ENCODE peak calls at places on chromosomes 3 and 15, in four cellular contexts. Y is psoas muscle; P is Panc1; J is CD8-positive, alpha-beta T cell. G is an unnamed sample. For H3K9me3, the result is how much of the 10 kb centered on the place peaks cover.

GRCh38 chr3:170320471-170321121 is 36.9 kb upstream of the SKIL start:
- DNase-seq in Y (no peak), P (no peak), J (no peak), G (no peak)

GRCh38 chr15:98658831-98659699 is 10.7 kb downstream of the IGF1R start:
- DNase-seq in Y (no peak), P (peak), J (no peak), G (no peak)

GRCh38 chr3:108022316-108023150 is 68.3 kb downstream of the CD47 start:
- DNase-seq in Y (no peak), P (no peak), J (no peak), G (no peak)

GRCh38 chr3:37993067-37993809 is 2.7 kb downstream of the VILL start:
- DNase-seq in Y (no peak), P (no peak), J (no peak), G (no peak)

GRCh38 chr3:126036056-126036549 is 47.8 kb downstream of the SLC41A3 start:
- DNase-seq in Y (no peak), P (no peak), J (peak), G (no peak)

GRCh38 chr3:104604326-104605010 is 762.2 kb upstream of the ALCAM start:
- DNase-seq in Y (no peak), P (no peak), J (no peak), G (no peak)

GRCh38 chr3:193544289-193544688 is 10.4 kb downstream of the ATP13A4 start:
- DNase-seq in Y (no peak), P (no peak), J (no peak), G (no peak)

GRCh38 chr3:104596551-104596950 is 770.2 kb upstream of the ALCAM start:
- DNase-seq in Y (no peak), P (peak), J (no peak), G (no peak)

GRCh38 chr3:98501270-98501669 is 3.8 kb downstream of the OR5K2 start:
- DNase-seq in Y (no peak), P (no peak), J (no peak), G (no peak)

GRCh38 chr15:41820791-41821423 is 7.0 kb upstream of the JMJD7 start:
- DNase-seq in Y (no peak), P (no peak), J (no peak), G (no peak)

GRCh38 chr3:159762981-159763465 is 225.6 kb upstream of the IL12A start:
- DNase-seq in Y (peak), P (no peak), J (no peak), G (peak)

GRCh38 chr15:95485367-95485766 is 845.1 kb upstream of the NR2F2 start:
- DNase-seq in Y (no peak), P (no peak), J (no peak), G (no peak)

GRCh38 chr3:66582721-66583141 is 81.9 kb upstream of the LRIG1 start:
- DNase-seq in Y (peak), P (no peak), J (peak), G (no peak)

GRCh38 chr3:124315215-124316033 is 323.5 kb upstream of the ROPN1 start:
- DNase-seq in Y (no peak), P (no peak), J (no peak), G (peak)

GRCh38 chr3:9878700-9879099 is 1.4 kb downstream of the CIDEC start:
- DNase-seq in Y (no peak), P (no peak), J (no peak), G (no peak)

GRCh38 chr15:62787401-62787800 is 255.1 kb upstream of the TPM1 start:
- DNase-seq in Y (no peak), P (no peak), J (no peak), G (no peak)
- H3K27ac ChIP-seq in Y (no peak), P (no peak), J (no peak), G (no peak)

GRCh38 chr3:149968216-149968615 is 2.5 kb downstream of the PFN2 start:
- DNase-seq in Y (no peak), P (no peak), J (no peak), G (no peak)

GRCh38 chr3:149971403-149972075 is 844 bp upstream of the PFN2 start:
- DNase-seq in Y (peak), P (no peak), J (peak), G (peak)

GRCh38 chr3:149969110-149969944 is 1.4 kb downstream of the PFN2 start:
- DNase-seq in Y (peak), P (no peak), J (no peak), G (peak)

GRCh38 chr3:149969945-149970715 is 565 bp downstream of the PFN2 start:
- DNase-seq in Y (peak), P (no peak), J (peak), G (no peak)

GRCh38 chr3:149970716-149971402 is at the start of gene PFN2:
- DNase-seq in Y (peak), P (no peak), J (peak), G (peak)
- TF ChIP-seq CTCF in Y (no peak), P (no peak), J (no peak), G (no peak)

DNA sequence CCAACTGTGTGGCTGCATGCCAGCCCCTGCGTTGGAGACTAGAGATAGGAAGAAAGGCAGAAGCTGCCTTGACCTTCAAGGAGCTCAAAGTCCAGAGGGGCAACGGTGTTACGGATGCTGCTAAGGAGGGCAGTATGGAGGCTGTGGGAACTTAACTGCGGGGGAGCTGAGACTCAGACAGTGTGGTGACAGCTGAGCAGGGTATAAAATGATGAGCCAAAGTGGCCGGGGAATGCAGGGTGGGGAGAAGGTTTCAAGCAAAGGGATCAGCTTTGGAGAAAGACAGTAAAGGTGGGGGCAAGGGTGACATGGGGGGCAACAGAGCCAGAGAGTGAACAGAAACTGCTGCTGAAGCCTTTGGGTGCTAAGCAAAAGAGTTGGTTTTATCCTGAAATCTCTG is 6.2 kb upstream of the CYP1A2 start:
- DNase-seq in Y (no peak), P (no peak), J (no peak), G (no peak)
- H3K9me3 ChIP-seq in Y (under half), P (under half), J (under half), G (under half)

DNA sequence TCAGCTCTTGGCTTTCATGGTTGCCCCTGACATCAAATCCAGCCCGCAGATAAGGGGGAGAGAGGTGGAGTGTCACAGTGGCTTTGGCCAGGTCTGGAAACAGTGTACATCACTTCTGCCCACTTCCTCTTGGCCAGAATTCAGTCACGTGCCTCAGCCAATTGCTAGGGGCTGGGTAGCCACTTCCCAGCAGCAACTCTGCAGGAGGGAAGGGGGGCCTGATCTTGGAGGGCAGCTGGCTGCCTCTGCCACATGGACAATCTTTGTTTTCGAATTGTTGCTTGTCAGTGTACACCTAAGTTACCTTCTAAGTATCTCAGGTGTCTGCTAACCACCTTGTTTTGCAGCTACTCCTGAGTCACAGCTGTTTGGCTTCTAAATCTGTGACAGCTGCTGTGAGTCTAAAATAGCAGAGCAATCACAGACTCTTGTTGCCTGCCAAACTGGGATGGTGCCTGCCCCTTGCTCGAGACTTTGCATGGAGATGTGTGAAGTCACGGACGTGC is 41.0 kb upstream of the LIMD1 start:
- DNase-seq in Y (peak), P (no peak), J (no peak), G (no peak)
- H3K27ac ChIP-seq in Y (peak), P (no peak), J (no peak), G (no peak)

GRCh38 chr3:143793971-143794370 is 54.3 kb downstream of the SLC9A9 start:
- DNase-seq in Y (no peak), P (no peak), J (no peak), G (no peak)

GRCh38 chr3:143794793-143795462 is 53.3 kb downstream of the SLC9A9 start:
- DNase-seq in Y (no peak), P (no peak), J (no peak), G (no peak)

DNA sequence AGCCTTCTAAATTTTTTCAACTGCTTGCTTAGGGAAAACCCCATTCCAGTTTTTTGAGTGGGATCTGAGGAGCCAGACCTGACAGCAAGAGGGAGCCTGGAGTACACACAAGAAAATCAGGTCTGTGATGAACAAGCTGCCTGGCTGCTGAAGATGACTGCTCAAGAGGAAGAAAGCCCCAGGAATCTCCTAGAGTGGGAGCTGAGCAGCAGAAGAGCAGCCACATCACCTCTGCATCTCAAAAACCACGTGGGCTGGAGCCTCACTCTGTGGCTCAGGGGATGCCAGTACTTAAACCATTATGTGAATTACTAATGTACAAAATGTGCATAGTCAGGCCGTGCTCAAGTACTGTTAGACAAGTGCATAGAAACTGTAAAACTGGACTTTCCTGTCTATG is 52.4 kb downstream of the SLC9A9 start:
- DNase-seq in Y (no peak), P (no peak), J (no peak), G (no peak)
- TF ChIP-seq CTCF in Y (no peak), P (no peak), J (no peak), G (no peak)

GRCh38 chr3:127212711-127213110 is 19.8 kb downstream of the PRR23E start:
- DNase-seq in Y (no peak), P (no peak), J (no peak), G (no peak)
- H3K9me3 ChIP-seq in Y (under half), P (under half), J (under half), G (under half)

GRCh38 chr3:30924763-30925162 is 30.3 kb upstream of the GADL1 start:
- DNase-seq in Y (no peak), P (no peak), J (no peak), G (no peak)
- H3K27ac ChIP-seq in Y (no peak), P (no peak), J (no peak), G (peak)

G was measured in thoracic aorta.